ENCODE peak calls at places on chromosomes 1 and 21, in four cellular contexts. M is HCT116, S is GM12878, W is H1. D is an unnamed sample.

GRCh38 chr1:53511933-53512806 is 53.0 kb downstream of the DMRTB1 start:
- DNase-seq in S (no peak), W (no peak), M (no peak), D (no peak)

GRCh38 chr1:172338295-172338735 is 82.2 kb upstream of the C1orf105 start:
- DNase-seq in M (no peak), W (no peak), S (peak; percentile 74), D (no peak)

GRCh38 chr1:2875677-2876531 is 74.4 kb upstream of the TTC34 start:
- DNase-seq in S (no peak), W (no peak), M (no peak), D (no peak)

GRCh38 chr1:23434260-23434775 is 9.8 kb upstream of the TCEA3 start:
- DNase-seq in W (no peak), M (no peak), S (no peak), D (no peak)

GRCh38 chr1:44819594-44820327 is 11.4 kb downstream of the BTBD19 start:
- DNase-seq in S (peak; percentile 90), W (peak; percentile 79), M (peak; percentile 96), D (peak; percentile 93)

GRCh38 chr1:111370871-111371270 is 56.7 kb downstream of the OVGP1 start:
- DNase-seq in S (no peak), M (no peak), W (no peak), D (no peak)

GRCh38 chr1:62306065-62306464 is 13.2 kb downstream of the KANK4 start:
- DNase-seq in W (no peak), M (no peak), S (no peak), D (no peak)

GRCh38 chr1:10304295-10304694 is 93.9 kb downstream of the KIF1B start:
- DNase-seq in W (no peak), S (no peak), M (no peak), D (no peak)

GRCh38 chr1:200305806-200306205 is 104.0 kb downstream of the ZNF281 start:
- DNase-seq in M (no peak), S (peak; percentile 48), W (no peak), D (no peak)

GRCh38 chr1:86520789-86521521 is 25.9 kb upstream of the CLCA4 start:
- DNase-seq in W (no peak), S (no peak), M (no peak), D (no peak)
- TF ChIP-seq YY1 in W (no peak), S (no peak), M (no peak), D (no peak)

GRCh38 chr21:35678393-35678792 is 381.9 kb downstream of the SETD4 start:
- DNase-seq in W (no peak), M (no peak), S (no peak), D (no peak)

GRCh38 chr21:35672313-35672712 is 388.0 kb downstream of the SETD4 start:
- DNase-seq in M (no peak), S (no peak), W (no peak), D (no peak)

GRCh38 chr21:35677298-35677841 is 383.0 kb downstream of the SETD4 start:
- DNase-seq in M (no peak), S (no peak), W (no peak), D (no peak)

GRCh38 chr21:35674272-35674671 is 386.1 kb downstream of the SETD4 start:
- DNase-seq in W (no peak), M (no peak), S (no peak), D (no peak)

GRCh38 chr21:35674895-35675470 is 385.3 kb downstream of the SETD4 start:
- DNase-seq in M (no peak), W (no peak), S (no peak), D (no peak)
- TF ChIP-seq ZNF274 in M (no peak), W (no peak), S (no peak), D (no peak)

DNA sequence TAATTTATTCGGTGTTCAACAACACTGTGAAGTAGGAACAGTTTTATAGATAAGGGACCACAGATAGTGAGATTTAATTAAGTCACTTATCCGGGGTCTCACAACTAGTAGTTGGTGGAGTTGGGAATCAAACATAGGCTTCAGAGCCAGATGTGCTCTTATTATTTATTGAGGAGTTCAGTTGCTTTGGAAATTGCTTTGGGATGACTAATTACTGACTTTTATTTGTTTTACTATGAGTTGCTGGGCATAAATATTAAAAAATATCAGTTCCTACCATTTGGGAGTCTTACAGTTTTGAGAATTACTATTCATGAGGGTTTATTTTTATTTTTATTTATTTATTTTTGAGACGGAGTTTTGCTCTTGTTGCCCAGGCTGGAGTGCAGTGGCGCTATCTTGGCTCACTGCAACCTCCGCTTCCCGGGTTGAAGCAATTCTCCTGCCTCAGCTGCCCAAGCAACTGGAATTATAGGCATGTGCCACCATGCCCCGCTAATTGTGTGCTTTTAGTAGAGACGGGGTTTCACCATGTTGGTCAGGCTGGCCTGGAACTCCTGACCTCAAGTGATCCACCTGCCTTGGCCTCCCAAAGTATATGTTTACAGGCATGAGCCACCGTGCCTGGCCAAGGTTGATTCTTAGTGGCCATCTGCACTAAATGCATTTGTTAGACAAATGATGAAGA is 27.7 kb downstream of the THRAP3 start:
- DNase-seq in S (no peak), M (no peak), W (no peak), D (no peak)
- H3K9ac ChIP-seq in S (no peak overlapping the region), M (no peak overlapping the region), W (no peak overlapping the region), D (no peak overlapping the region)

GRCh38 chr1:168112673-168113305 is 23.9 kb downstream of the GPR161 start:
- DNase-seq in M (no peak), S (peak; percentile 27), W (no peak), D (peak; percentile 74)

GRCh38 chr1:168116327-168116799 is 20.4 kb downstream of the GPR161 start:
- DNase-seq in W (no peak), M (no peak), S (no peak), D (no peak)

GRCh38 chr1:168119750-168120149 is 17.0 kb downstream of the GPR161 start:
- DNase-seq in M (no peak), W (no peak), S (no peak), D (no peak)

GRCh38 chr1:168110896-168111545 is 25.7 kb downstream of the GPR161 start:
- DNase-seq in W (no peak), M (peak; percentile 12), S (no peak), D (peak; percentile 65)

DNA sequence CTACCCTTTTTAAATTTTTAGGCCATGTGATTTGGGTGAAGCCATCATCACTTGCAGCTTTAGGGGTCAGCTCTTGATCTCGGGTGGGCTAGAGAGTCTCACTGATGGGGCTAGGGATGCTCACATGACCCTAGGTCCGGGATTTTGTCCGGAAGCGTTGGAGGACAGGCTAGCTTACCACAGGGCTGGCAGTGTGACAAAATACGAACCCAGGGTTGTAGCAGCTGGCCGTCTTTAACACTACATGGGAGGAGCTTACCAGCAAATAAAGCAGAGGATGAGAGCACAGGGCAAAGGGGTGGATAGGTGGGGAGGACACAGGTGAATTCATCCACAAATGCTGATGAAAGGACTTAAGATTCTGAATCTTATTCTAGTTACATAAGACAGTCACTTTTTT is 21.9 kb downstream of the GPR161 start:
- DNase-seq in M (no peak), W (no peak), S (no peak), D (no peak)
- TF ChIP-seq YY1 in M (no peak), W (no peak), S (no peak), D (no peak)

GRCh38 chr1:21741206-21741605 is 41.7 kb downstream of the USP48 start:
- DNase-seq in M (no peak), W (no peak), S (no peak), D (no peak)
- TF ChIP-seq ZNF274 in M (no peak), W (no peak), S (no peak), D (no peak)

DNA sequence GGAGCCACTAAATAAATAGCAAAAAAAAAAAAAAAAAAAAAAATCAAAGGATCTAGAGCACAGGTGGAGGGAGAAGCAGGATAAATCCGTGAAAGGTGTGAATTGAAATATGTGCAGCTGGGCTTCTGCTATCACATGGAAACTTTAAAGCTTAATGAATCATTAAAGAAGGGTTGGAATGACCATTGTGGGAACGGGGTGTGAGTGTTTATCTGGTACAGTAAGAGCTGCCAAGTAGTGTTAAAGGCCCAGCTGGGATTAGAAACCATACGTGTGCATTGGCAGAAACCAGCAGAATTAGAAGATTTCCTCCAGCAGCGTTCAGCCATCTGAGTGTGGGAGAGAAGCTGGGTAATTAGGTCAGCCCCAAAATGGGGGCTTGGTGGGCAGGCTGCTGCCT is 13.4 kb downstream of the FALEC start:
- DNase-seq in S (no peak), M (no peak), W (no peak), D (no peak)
- H3K9ac ChIP-seq in S (no peak overlapping the region), M (no peak overlapping the region), W (no peak overlapping the region), D (no peak overlapping the region)

DNA sequence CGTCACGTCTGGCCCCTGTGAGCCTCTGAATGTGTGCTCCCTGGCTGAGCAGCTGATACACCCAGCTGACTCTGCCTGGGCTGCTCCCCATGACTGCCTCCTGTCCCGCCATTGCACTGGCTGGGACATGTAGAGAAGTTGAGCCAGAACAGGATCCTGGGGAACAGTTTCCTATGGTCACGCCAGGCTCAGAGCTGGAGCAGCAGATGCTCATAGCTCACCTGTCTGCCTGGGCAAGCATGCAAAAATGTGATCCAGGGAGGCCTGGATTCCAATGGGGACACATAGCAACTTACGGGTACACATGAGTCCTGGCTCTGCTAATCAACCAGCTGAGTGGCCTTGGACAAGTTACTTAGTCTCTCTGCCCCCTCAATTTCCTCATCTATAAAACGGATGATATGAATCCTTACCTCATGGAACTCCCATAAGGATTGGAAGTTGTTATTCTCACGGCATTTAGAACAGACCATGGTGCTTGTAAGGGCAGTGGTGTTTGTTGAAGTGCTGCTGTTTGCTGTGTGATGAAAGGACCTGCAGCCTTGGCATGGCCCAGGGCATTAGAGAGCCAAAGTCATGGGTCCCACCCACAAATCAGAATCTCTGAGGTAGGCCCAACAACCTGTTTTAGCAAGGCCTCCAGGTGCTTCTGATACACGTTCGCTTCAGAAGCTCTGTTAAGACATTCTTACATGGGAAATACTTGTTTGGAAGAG is 150.3 kb upstream of the VANGL1 start:
- DNase-seq in M (no peak), S (no peak), W (no peak), D (no peak)
- TF ChIP-seq YY1 in M (no peak), S (no peak), W (no peak), D (no peak)

GRCh38 chr1:110148961-110149360 is 1.3 kb upstream of the SLC6A17 start:
- DNase-seq in M (peak; percentile 27), S (no peak), W (no peak), D (no peak)

GRCh38 chr1:110151175-110151715 is 951 bp downstream of the SLC6A17 start:
- DNase-seq in W (no peak), M (no peak), S (no peak), D (no peak)

GRCh38 chr1:110153407-110153950 is 3.2 kb downstream of the SLC6A17 start:
- DNase-seq in S (no peak), W (no peak), M (no peak), D (no peak)

GRCh38 chr1:110150330-110151174 is at the start of gene SLC6A17:
- DNase-seq in M (peak; percentile 65), S (no peak), W (no peak), D (no peak)

DNA sequence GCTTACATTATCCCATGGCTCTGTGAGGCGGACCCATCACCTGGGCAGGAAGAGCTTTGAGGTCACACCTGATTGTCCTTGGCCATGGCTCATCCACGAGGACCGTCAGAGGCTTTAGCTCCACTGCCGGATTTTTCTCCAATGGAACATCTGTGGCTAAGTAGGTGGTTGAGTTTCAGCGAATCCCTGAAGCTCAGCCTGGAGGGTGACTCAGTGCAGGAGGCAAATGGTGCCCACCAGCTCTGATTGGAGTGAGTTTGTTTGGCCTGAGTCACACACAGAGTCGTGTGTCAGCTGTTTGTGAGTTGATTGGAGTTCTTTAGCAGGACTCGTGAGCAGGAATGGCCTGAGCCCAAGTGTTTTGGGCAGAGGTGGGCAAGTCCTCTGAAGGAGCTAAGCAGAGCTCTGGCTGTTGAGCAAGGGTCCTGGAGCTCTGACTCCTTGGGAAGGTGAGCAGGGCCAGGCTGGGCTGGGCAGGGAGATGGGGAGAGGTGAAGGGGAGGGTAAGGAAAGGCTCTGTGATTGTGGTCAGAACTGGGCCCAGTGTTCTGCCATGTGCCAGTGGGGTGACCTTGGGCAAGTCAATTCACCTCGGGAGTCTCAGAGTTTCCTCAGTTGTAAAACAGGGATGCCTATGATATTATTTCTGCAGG is 2.0 kb downstream of the SLC6A17 start:
- DNase-seq in W (no peak), S (no peak), M (no peak), D (no peak)
- TF ChIP-seq ZNF274 in W (no peak), S (no peak), M (no peak), D (no peak)